ENCODE peak calls at places on chromosomes 6 and 20, in ten cellular contexts. One of them, this sample, is unnamed.

GRCh38 chr6:92806254-92806653 is 613.1 kb downstream of the EPHA7 start:
- DNase-seq in CD4-positive, alpha-beta T cell: no peak
- DNase-seq in MM.1S: no peak
- DNase-seq in adrenal gland: no peak
- DNase-seq in choroid plexus epithelial cell: no peak
- DNase-seq in AG09309: no peak
- DNase-seq in fibroblast of the aortic adventitia: no peak
- DNase-seq in BE2C: no peak
- DNase-seq in esophagus squamous epithelium: no peak
- DNase-seq in bronchial epithelial cell: no peak
- DNase-seq in this sample: no peak

GRCh38 chr6:128597956-128598355 is 77.6 kb upstream of the PTPRK start:
- DNase-seq in CD4-positive, alpha-beta T cell: no peak
- DNase-seq in MM.1S: no peak
- DNase-seq in adrenal gland: no peak
- DNase-seq in choroid plexus epithelial cell: no peak
- DNase-seq in AG09309: no peak
- DNase-seq in fibroblast of the aortic adventitia: no peak
- DNase-seq in BE2C: no peak
- DNase-seq in esophagus squamous epithelium: no peak
- DNase-seq in bronchial epithelial cell: peak; percentile 96
- DNase-seq in this sample: peak; percentile 69

GRCh38 chr20:7155282-7155681 is 387.8 kb downstream of the BMP2 start:
- DNase-seq in CD4-positive, alpha-beta T cell: no peak
- DNase-seq in MM.1S: no peak
- DNase-seq in adrenal gland: no peak
- DNase-seq in choroid plexus epithelial cell: no peak
- DNase-seq in AG09309: no peak
- DNase-seq in fibroblast of the aortic adventitia: no peak
- DNase-seq in BE2C: no peak
- DNase-seq in esophagus squamous epithelium: no peak
- DNase-seq in bronchial epithelial cell: peak; percentile 73
- DNase-seq in this sample: no peak

GRCh38 chr20:57033994-57034393 is 232.4 kb downstream of the BMP7 start:
- DNase-seq in CD4-positive, alpha-beta T cell: no peak
- DNase-seq in MM.1S: no peak
- DNase-seq in adrenal gland: no peak
- DNase-seq in choroid plexus epithelial cell: no peak
- DNase-seq in AG09309: no peak
- DNase-seq in fibroblast of the aortic adventitia: no peak
- DNase-seq in BE2C: no peak
- DNase-seq in esophagus squamous epithelium: no peak
- DNase-seq in bronchial epithelial cell: peak; percentile 5
- DNase-seq in this sample: no peak

GRCh38 chr6:144768676-144769599 is 483.8 kb downstream of the UTRN start:
- DNase-seq in CD4-positive, alpha-beta T cell: no peak
- DNase-seq in MM.1S: no peak
- DNase-seq in adrenal gland: no peak
- DNase-seq in choroid plexus epithelial cell: no peak
- DNase-seq in AG09309: no peak
- DNase-seq in fibroblast of the aortic adventitia: no peak
- DNase-seq in BE2C: no peak
- DNase-seq in esophagus squamous epithelium: no peak
- DNase-seq in bronchial epithelial cell: no peak
- DNase-seq in this sample: no peak

GRCh38 chr20:24376523-24377085 is 92.8 kb upstream of the SYNDIG1 start:
- DNase-seq in CD4-positive, alpha-beta T cell: no peak
- DNase-seq in MM.1S: no peak
- DNase-seq in adrenal gland: no peak
- DNase-seq in choroid plexus epithelial cell: peak; percentile 85
- DNase-seq in AG09309: no peak
- DNase-seq in fibroblast of the aortic adventitia: peak; percentile 73
- DNase-seq in BE2C: no peak
- DNase-seq in esophagus squamous epithelium: no peak
- DNase-seq in bronchial epithelial cell: peak; percentile 60
- DNase-seq in this sample: no peak

GRCh38 chr6:133587841-133588240 is 301.1 kb upstream of the TCF21 start:
- DNase-seq in CD4-positive, alpha-beta T cell: no peak
- DNase-seq in MM.1S: no peak
- DNase-seq in adrenal gland: no peak
- DNase-seq in choroid plexus epithelial cell: peak; percentile 42
- DNase-seq in AG09309: no peak
- DNase-seq in fibroblast of the aortic adventitia: peak; percentile 75
- DNase-seq in BE2C: no peak
- DNase-seq in esophagus squamous epithelium: no peak
- DNase-seq in bronchial epithelial cell: peak; percentile 8
- DNase-seq in this sample: no peak

GRCh38 chr6:17278289-17279061 is 2.7 kb upstream of the RBM24 start:
- DNase-seq in CD4-positive, alpha-beta T cell: no peak
- DNase-seq in MM.1S: no peak
- DNase-seq in adrenal gland: no peak
- DNase-seq in choroid plexus epithelial cell: peak; percentile 53
- DNase-seq in AG09309: peak; percentile 62
- DNase-seq in fibroblast of the aortic adventitia: peak; percentile 35
- DNase-seq in BE2C: no peak
- DNase-seq in esophagus squamous epithelium: no peak
- DNase-seq in bronchial epithelial cell: peak; percentile 71
- DNase-seq in this sample: peak; percentile 34

GRCh38 chr6:136288566-136289326 is 900 bp downstream of the BCLAF1 start:
- DNase-seq in CD4-positive, alpha-beta T cell: peak; percentile 81
- DNase-seq in MM.1S: peak; percentile 61
- DNase-seq in adrenal gland: peak; percentile 95
- DNase-seq in choroid plexus epithelial cell: peak; percentile 97
- DNase-seq in AG09309: peak; percentile 87
- DNase-seq in fibroblast of the aortic adventitia: peak; percentile 91
- DNase-seq in BE2C: peak; percentile 57
- DNase-seq in esophagus squamous epithelium: peak; percentile 68
- DNase-seq in bronchial epithelial cell: peak; percentile 93
- DNase-seq in this sample: peak; percentile 85

GRCh38 chr6:147378819-147379218 is 129.7 kb upstream of the SAMD5 start:
- DNase-seq in CD4-positive, alpha-beta T cell: no peak
- DNase-seq in MM.1S: no peak
- DNase-seq in adrenal gland: no peak
- DNase-seq in choroid plexus epithelial cell: no peak
- DNase-seq in AG09309: no peak
- DNase-seq in fibroblast of the aortic adventitia: no peak
- DNase-seq in BE2C: no peak
- DNase-seq in esophagus squamous epithelium: no peak
- DNase-seq in bronchial epithelial cell: no peak
- DNase-seq in this sample: no peak

GRCh38 chr6:42142118-42142835 is at the start of gene C6orf132:
- DNase-seq in CD4-positive, alpha-beta T cell: no peak
- DNase-seq in MM.1S: no peak
- DNase-seq in adrenal gland: no peak
- DNase-seq in choroid plexus epithelial cell: peak; percentile 60
- DNase-seq in AG09309: no peak
- DNase-seq in fibroblast of the aortic adventitia: no peak
- DNase-seq in BE2C: peak; percentile 70
- DNase-seq in esophagus squamous epithelium: no peak
- DNase-seq in bronchial epithelial cell: peak; percentile 46
- DNase-seq in this sample: peak; percentile 63

DNA sequence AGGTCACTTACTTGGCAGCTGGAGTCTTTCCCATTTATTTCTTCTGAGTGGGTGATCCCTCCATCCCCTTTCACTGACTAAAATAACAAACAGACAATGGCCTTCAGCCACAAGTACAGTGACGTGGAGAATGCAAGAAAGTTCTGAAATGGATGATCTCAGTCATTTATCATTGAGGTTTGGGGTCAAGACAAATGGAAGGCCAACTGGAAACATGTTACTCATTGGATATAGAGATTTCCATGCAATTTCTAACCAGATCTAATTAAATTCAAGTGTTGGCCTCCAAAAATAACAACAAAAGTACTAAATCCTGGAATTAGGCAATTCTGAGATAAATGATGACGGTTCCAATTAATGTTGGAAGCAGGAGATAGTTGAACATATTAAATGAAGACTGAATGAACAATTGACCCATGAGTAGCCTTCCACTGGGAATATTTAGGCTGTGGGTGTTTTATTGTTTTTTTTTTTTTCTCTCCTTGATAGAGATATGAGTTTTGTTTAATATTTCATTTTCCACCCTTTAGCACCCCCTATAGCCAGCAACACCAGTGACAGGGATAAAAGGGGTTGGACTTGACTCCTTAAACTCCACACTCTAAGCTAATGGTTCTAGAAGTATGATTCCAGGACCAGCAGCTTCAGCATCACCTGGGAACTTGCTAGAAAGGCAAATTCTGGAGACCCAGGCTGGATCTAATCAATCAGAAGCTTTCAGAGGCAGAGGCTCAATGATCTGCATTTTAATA is 112.8 kb downstream of the BCAS1 start:
- DNase-seq in CD4-positive, alpha-beta T cell: no peak
- DNase-seq in MM.1S: no peak
- DNase-seq in adrenal gland: no peak
- DNase-seq in choroid plexus epithelial cell: peak; percentile 43
- DNase-seq in AG09309: peak; percentile 79
- DNase-seq in fibroblast of the aortic adventitia: peak; percentile 87
- DNase-seq in BE2C: no peak
- DNase-seq in esophagus squamous epithelium: no peak
- DNase-seq in bronchial epithelial cell: no peak
- DNase-seq in this sample: no peak
- TF ChIP-seq CTCF in CD4-positive, alpha-beta T cell: no peak
- TF ChIP-seq CTCF in MM.1S: no peak
- TF ChIP-seq CTCF in adrenal gland: no peak
- TF ChIP-seq CTCF in choroid plexus epithelial cell: peak; percentile 47
- TF ChIP-seq CTCF in AG09309: peak; percentile 25
- TF ChIP-seq CTCF in fibroblast of the aortic adventitia: peak; percentile 51
- TF ChIP-seq CTCF in BE2C: peak; percentile 44
- TF ChIP-seq CTCF in esophagus squamous epithelium: peak; percentile 9
- TF ChIP-seq CTCF in bronchial epithelial cell: no peak
- TF ChIP-seq CTCF in this sample: no peak

DNA sequence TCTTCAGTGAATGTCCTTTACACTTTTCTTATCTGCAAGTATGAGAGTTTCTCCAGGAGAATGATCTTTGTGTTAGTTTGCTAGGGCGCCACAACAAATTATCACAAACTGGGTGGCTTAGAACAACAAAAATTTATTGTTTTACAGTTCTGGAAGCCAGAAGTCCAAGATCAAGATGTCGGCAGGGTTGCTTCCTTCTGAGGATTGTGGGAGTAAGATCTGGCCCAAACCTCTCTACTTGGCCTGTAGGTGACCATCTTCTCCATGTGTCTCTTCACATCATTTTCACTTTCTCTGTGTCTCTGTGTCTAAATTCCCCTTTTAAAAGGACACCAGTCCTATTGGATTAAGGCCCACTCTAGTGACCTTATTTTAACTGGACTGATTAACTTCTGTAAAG is 103.0 kb downstream of the ADTRP start:
- DNase-seq in CD4-positive, alpha-beta T cell: no peak
- DNase-seq in MM.1S: peak; percentile 36
- DNase-seq in adrenal gland: peak; percentile 11
- DNase-seq in choroid plexus epithelial cell: peak; percentile 81
- DNase-seq in AG09309: no peak
- DNase-seq in fibroblast of the aortic adventitia: peak; percentile 37
- DNase-seq in BE2C: no peak
- DNase-seq in esophagus squamous epithelium: no peak
- DNase-seq in bronchial epithelial cell: peak; percentile 25
- DNase-seq in this sample: no peak
- TF ChIP-seq CTCF in CD4-positive, alpha-beta T cell: no peak
- TF ChIP-seq CTCF in MM.1S: peak; percentile 46
- TF ChIP-seq CTCF in adrenal gland: no peak
- TF ChIP-seq CTCF in choroid plexus epithelial cell: peak; percentile 80
- TF ChIP-seq CTCF in AG09309: peak; percentile 41
- TF ChIP-seq CTCF in fibroblast of the aortic adventitia: peak; percentile 30
- TF ChIP-seq CTCF in BE2C: peak; percentile 26
- TF ChIP-seq CTCF in esophagus squamous epithelium: no peak
- TF ChIP-seq CTCF in bronchial epithelial cell: peak; percentile 43
- TF ChIP-seq CTCF in this sample: no peak

DNA sequence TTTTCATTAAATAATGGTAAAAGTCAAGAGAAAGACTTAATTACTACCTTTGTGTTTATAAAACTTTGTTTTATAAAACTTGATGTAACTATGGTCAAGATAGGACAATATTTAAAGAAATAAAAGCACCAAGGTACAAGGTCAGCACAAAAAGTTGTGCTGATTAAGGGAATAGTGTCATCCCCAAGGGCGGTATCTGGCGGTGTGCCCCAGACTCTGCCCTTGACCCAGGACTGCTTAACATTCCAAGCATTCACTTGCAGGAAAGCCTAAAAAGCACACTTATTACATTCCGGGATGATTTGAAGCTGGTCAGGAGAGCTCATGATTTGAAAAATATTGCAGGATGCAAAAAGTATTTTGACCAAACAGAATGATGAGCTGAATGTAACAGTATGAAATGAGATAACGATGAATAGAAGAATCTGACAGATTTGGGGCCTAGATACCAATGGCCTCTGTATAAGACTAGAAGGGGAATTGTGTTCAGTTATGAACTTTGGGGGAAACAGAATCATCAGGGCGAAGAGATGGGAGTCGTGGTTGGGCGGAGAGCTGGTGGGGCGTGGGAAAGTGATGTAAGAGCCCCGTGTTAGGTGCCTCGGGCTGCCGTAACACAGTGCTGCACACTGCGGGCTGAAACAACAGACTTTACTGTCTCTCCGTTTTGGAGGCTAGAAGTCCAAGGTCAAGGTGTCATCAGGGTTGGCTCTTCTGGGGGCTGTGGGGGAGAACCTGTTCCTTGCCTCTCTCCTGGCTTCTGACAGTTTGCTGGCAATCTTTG is 77.2 kb downstream of the CDC5L start:
- DNase-seq in CD4-positive, alpha-beta T cell: no peak
- DNase-seq in MM.1S: no peak
- DNase-seq in adrenal gland: peak; percentile 90
- DNase-seq in choroid plexus epithelial cell: peak; percentile 80
- DNase-seq in AG09309: no peak
- DNase-seq in fibroblast of the aortic adventitia: peak; percentile 66
- DNase-seq in BE2C: no peak
- DNase-seq in esophagus squamous epithelium: no peak
- DNase-seq in bronchial epithelial cell: no peak
- DNase-seq in this sample: no peak
- TF ChIP-seq CTCF in CD4-positive, alpha-beta T cell: no peak
- TF ChIP-seq CTCF in MM.1S: no peak
- TF ChIP-seq CTCF in adrenal gland: no peak
- TF ChIP-seq CTCF in choroid plexus epithelial cell: no peak
- TF ChIP-seq CTCF in AG09309: no peak
- TF ChIP-seq CTCF in fibroblast of the aortic adventitia: no peak
- TF ChIP-seq CTCF in BE2C: no peak
- TF ChIP-seq CTCF in esophagus squamous epithelium: no peak
- TF ChIP-seq CTCF in bronchial epithelial cell: no peak
- TF ChIP-seq CTCF in this sample: no peak

DNA sequence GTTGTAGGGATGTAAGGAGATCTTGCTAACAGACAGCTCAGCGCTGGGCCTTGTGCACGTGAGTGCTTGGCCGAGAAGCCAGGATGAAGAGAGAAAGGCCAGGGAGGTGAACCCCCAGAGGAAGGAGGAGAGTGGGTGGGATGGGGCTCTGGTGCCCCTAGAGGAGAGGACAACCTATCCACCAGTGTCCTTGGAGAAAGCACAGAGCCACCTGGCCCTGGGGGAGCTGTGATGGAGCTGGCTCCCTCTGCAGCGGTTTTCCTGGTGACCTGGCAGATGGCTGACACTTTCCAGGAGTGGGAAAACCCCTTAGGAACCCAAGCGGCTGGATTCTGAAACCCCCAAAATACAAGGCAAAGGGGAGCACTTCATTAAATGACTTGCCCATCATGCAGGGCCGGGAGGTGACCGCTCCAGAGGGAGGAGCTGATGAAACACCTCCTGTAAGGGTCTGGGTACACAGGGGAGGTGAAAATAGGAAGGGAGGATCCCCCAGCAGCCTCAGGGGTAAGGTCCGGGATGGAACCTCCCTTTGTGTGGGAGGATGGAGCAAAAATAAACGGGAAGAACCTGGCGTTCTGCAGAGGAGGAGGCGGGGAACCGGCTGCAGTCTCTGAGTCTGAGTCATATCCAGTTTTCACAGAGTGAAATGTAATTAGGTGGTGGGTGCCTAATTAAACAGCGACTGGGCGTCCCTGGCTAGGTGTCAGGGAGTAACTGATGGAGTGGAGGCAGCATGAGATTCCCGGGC is 80.4 kb downstream of the SULF2 start:
- DNase-seq in CD4-positive, alpha-beta T cell: no peak
- DNase-seq in MM.1S: no peak
- DNase-seq in adrenal gland: no peak
- DNase-seq in choroid plexus epithelial cell: no peak
- DNase-seq in AG09309: no peak
- DNase-seq in fibroblast of the aortic adventitia: no peak
- DNase-seq in BE2C: no peak
- DNase-seq in esophagus squamous epithelium: no peak
- DNase-seq in bronchial epithelial cell: peak; percentile 30
- DNase-seq in this sample: peak; percentile 33
- TF ChIP-seq CTCF in CD4-positive, alpha-beta T cell: no peak
- TF ChIP-seq CTCF in MM.1S: no peak
- TF ChIP-seq CTCF in adrenal gland: no peak
- TF ChIP-seq CTCF in choroid plexus epithelial cell: no peak
- TF ChIP-seq CTCF in AG09309: no peak
- TF ChIP-seq CTCF in fibroblast of the aortic adventitia: no peak
- TF ChIP-seq CTCF in BE2C: no peak
- TF ChIP-seq CTCF in esophagus squamous epithelium: no peak
- TF ChIP-seq CTCF in bronchial epithelial cell: no peak
- TF ChIP-seq CTCF in this sample: no peak